ENCODE peak calls at places on chromosome 10, in eight cellular contexts. Y is Ammon's horn, X is astrocyte of the hippocampus, W is posterior vena cava, T is astrocyte of the spinal cord, U is SJSA1, O is pons, P is NCI-H1436. F is an unnamed sample.

GRCh38 chr10:1364151-1364910 is 308.1 kb downstream of the WDR37 start:
- DNase-seq in Y (no peak), X (no peak), W (no peak), T (no peak), U (peak; percentile 35), O (no peak), P (no peak), F (no peak)

GRCh38 chr10:122468923-122469781 is 7.8 kb downstream of the HTRA1 start:
- DNase-seq in Y (peak; percentile 73), X (peak; percentile 67), W (no peak), T (peak; percentile 90), U (no peak), O (peak; percentile 86), P (no peak), F (peak; percentile 77)

GRCh38 chr10:16520900-16521299 is 779 bp downstream of the C1QL3 start:
- DNase-seq in Y (no peak), X (peak; percentile 49), W (peak; percentile 82), T (no peak), U (peak; percentile 42), O (no peak), P (peak; percentile 39), F (no peak)

GRCh38 chr10:75744242-75744641 is 312.8 kb downstream of the LRMDA start:
- DNase-seq in Y (no peak), X (no peak), W (no peak), T (peak; percentile 9), U (no peak), O (no peak), P (no peak), F (no peak)

GRCh38 chr10:79356104-79356503 is 8.8 kb downstream of the PPIF start:
- DNase-seq in Y (no peak), X (no peak), W (no peak), T (no peak), U (no peak), O (no peak), P (no peak), F (no peak)

GRCh38 chr10:124206616-124207015 is 113.2 kb upstream of the CHST15 start:
- DNase-seq in Y (peak; percentile 49), X (no peak), W (no peak), T (no peak), U (no peak), O (no peak), P (no peak), F (no peak)

GRCh38 chr10:75137533-75138438 is 26.3 kb downstream of the SAMD8 start:
- DNase-seq in Y (no peak), X (peak; percentile 21), W (no peak), T (peak; percentile 45), U (no peak), O (no peak), P (no peak), F (no peak)

GRCh38 chr10:73843254-73843653 is 31.1 kb downstream of the CAMK2G start:
- DNase-seq in Y (no peak), X (no peak), W (no peak), T (no peak), U (no peak), O (no peak), P (no peak), F (no peak)

GRCh38 chr10:70912556-70912955 is 24.2 kb upstream of the PCBD1 start:
- DNase-seq in Y (no peak), X (no peak), W (peak; percentile 20), T (no peak), U (no peak), O (no peak), P (no peak), F (no peak)

GRCh38 chr10:80204801-80205477 is 398 bp downstream of the ANXA11 start:
- DNase-seq in Y (no peak), X (peak; percentile 72), W (peak; percentile 83), T (peak; percentile 28), U (no peak), O (no peak), P (no peak), F (no peak)

GRCh38 chr10:63773962-63774361 is 252.8 kb downstream of the REEP3 start:
- DNase-seq in Y (no peak), X (no peak), W (no peak), T (no peak), U (no peak), O (no peak), P (no peak), F (no peak)

GRCh38 chr10:74223755-74224530 is 72.9 kb downstream of the ADK start:
- DNase-seq in Y (no peak), X (peak; percentile 71), W (no peak), T (peak; percentile 72), U (peak; percentile 66), O (no peak), P (no peak), F (peak; percentile 72)

GRCh38 chr10:77805676-77806075 is 120.9 kb downstream of the DLG5 start:
- DNase-seq in Y (no peak), X (no peak), W (peak; percentile 59), T (no peak), U (no peak), O (no peak), P (no peak), F (no peak)

GRCh38 chr10:103676058-103676785 is 179.2 kb downstream of the SH3PXD2A start:
- DNase-seq in Y (no peak), X (peak; percentile 26), W (peak; percentile 92), T (no peak), U (peak; percentile 75), O (no peak), P (no peak), F (no peak)

GRCh38 chr10:70809011-70809611 is 6.6 kb upstream of the SGPL1 start:
- DNase-seq in Y (no peak), X (no peak), W (no peak), T (no peak), U (no peak), O (no peak), P (no peak), F (no peak)

GRCh38 chr10:74391786-74392185 is 240.8 kb downstream of the ADK start:
- DNase-seq in Y (no peak), X (no peak), W (no peak), T (no peak), U (no peak), O (no peak), P (no peak), F (no peak)

GRCh38 chr10:113927440-113927839 is 73.0 kb downstream of the NHLRC2 start:
- DNase-seq in Y (no peak), X (no peak), W (no peak), T (no peak), U (no peak), O (no peak), P (no peak), F (no peak)

GRCh38 chr10:133087679-133088523 is at the start of gene ADGRA1:
- DNase-seq in Y (peak; percentile 62), X (peak; percentile 38), W (no peak), T (no peak), U (no peak), O (no peak), P (no peak), F (no peak)

GRCh38 chr10:67618116-67618515 is 77.9 kb downstream of the CTNNA3 start:
- DNase-seq in Y (no peak), X (peak; percentile 15), W (no peak), T (peak; percentile 46), U (no peak), O (no peak), P (no peak), F (no peak)

GRCh38 chr10:68553138-68553537 is 7.0 kb upstream of the TET1 start:
- DNase-seq in Y (no peak), X (no peak), W (no peak), T (no peak), U (no peak), O (no peak), P (no peak), F (no peak)

GRCh38 chr10:52653510-52653909 is 119.1 kb downstream of the MBL2 start:
- DNase-seq in Y (peak; percentile 89), X (no peak), W (no peak), T (no peak), U (no peak), O (peak; percentile 79), P (no peak), F (no peak)

GRCh38 chr10:10078476-10078875 is 939.2 kb upstream of the CELF2 start:
- DNase-seq in Y (no peak), X (no peak), W (no peak), T (no peak), U (no peak), O (no peak), P (no peak), F (no peak)